ENCODE peak calls at places on chromosomes 5 and 9, in four cellular contexts. H is naive thymus-derived CD4-positive, alpha-beta T cell; M is PC-3; Q is body of pancreas. Y is an unnamed sample. For H3K27me3 and H3K4me1, the result is how much of the 10 kb centered on the place peaks cover.

GRCh38 chr9:81686614-81687520 is 2.5 kb downstream of the TLE1 start:
- DNase-seq in H (peak), M (peak), Q (peak), Y (no peak)

GRCh38 chr5:72067682-72068470 is 39.4 kb upstream of the MAP1B start:
- DNase-seq in H (no peak), M (peak), Q (no peak), Y (no peak)

GRCh38 chr9:134165357-134166315 is 1.3 kb upstream of the RNU6ATAC start:
- DNase-seq in H (peak), M (no peak), Q (peak), Y (peak)

GRCh38 chr5:77632526-77633268 is 5.8 kb downstream of the OTP start:
- DNase-seq in H (no peak), M (no peak), Q (no peak), Y (no peak)

GRCh38 chr9:121638399-121638798 is 13.0 kb upstream of the DAB2IP start:
- DNase-seq in H (no peak), M (no peak), Q (no peak), Y (no peak)

GRCh38 chr5:73565969-73566547 is 515 bp downstream of the UTP15 start:
- DNase-seq in H (no peak), M (no peak), Q (no peak), Y (no peak)

GRCh38 chr9:70285981-70286616 is 27.3 kb downstream of the SMC5 start:
- DNase-seq in H (no peak), M (no peak), Q (no peak), Y (no peak)

GRCh38 chr9:70488793-70489105 is 74.3 kb upstream of the KLF9 start:
- DNase-seq in H (no peak), M (no peak), Q (no peak), Y (no peak)

GRCh38 chr9:1708215-1708614 is 306.9 kb upstream of the SMARCA2 start:
- DNase-seq in H (no peak), M (no peak), Q (no peak), Y (no peak)

GRCh38 chr5:132272341-132273210 is 15.1 kb downstream of the PDLIM4 start:
- DNase-seq in H (peak), M (peak), Q (peak), Y (peak)

GRCh38 chr9:93223241-93224180 is 39.6 kb downstream of the WNK2 start:
- DNase-seq in H (no peak), M (peak), Q (peak), Y (no peak)

GRCh38 chr5:147168578-147169327 is 66.1 kb upstream of the STK32A start:
- DNase-seq in H (no peak), M (no peak), Q (no peak), Y (no peak)

GRCh38 chr5:88826959-88827585 is 55.9 kb downstream of the MEF2C start:
- DNase-seq in H (no peak), M (peak), Q (no peak), Y (no peak)

GRCh38 chr5:147504535-147504934 is 5.3 kb downstream of the DPYSL3 start:
- DNase-seq in H (no peak), M (no peak), Q (no peak), Y (no peak)

GRCh38 chr5:594241-594860 is 17.8 kb upstream of the CEP72 start:
- DNase-seq in H (no peak), M (no peak), Q (no peak), Y (no peak)
- H3K27me3 ChIP-seq in H (under half), M (half or more), Q (under half), Y (under half)

DNA sequence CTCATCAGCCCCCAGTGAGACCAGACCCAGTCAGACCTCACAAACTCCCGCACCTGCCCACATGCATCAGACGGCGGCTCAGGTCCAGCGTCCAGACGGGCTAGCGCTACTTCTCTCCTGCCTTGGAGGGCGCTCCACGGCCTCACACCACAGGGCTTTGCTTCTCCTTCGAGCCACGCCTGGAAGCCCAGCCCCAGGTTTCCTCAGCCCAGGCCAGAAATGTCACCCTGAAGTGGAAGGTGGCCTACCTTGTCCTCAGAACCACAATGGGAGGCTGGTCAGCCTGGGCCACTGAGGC is 2.8 kb downstream of the NACC2 start:
- DNase-seq in H (no peak), M (no peak), Q (no peak), Y (peak)
- H3K4me1 ChIP-seq in H (under half), M (under half), Q (half or more), Y (under half)

GRCh38 chr9:98598861-98599260 is 109.9 kb downstream of the GABBR2 start:
- DNase-seq in H (no peak), M (no peak), Q (no peak), Y (no peak)

GRCh38 chr9:98596486-98596885 is 112.2 kb downstream of the GABBR2 start:
- DNase-seq in H (no peak), M (no peak), Q (no peak), Y (no peak)

GRCh38 chr9:98600631-98601030 is 108.1 kb downstream of the GABBR2 start:
- DNase-seq in H (no peak), M (no peak), Q (no peak), Y (no peak)

GRCh38 chr9:98597372-98597771 is 111.4 kb downstream of the GABBR2 start:
- DNase-seq in H (no peak), M (no peak), Q (no peak), Y (no peak)

GRCh38 chr9:98599566-98599965 is 109.2 kb downstream of the GABBR2 start:
- DNase-seq in H (no peak), M (no peak), Q (no peak), Y (no peak)
- H3K27me3 ChIP-seq in H (under half), M (under half), Q (under half), Y (under half)

GRCh38 chr5:141680751-141681201 is 1.3 kb downstream of the ARAP3 start:
- DNase-seq in H (no peak), M (peak), Q (no peak), Y (no peak)
- H3K4me1 ChIP-seq in H (under half), M (under half), Q (under half), Y (under half)

DNA sequence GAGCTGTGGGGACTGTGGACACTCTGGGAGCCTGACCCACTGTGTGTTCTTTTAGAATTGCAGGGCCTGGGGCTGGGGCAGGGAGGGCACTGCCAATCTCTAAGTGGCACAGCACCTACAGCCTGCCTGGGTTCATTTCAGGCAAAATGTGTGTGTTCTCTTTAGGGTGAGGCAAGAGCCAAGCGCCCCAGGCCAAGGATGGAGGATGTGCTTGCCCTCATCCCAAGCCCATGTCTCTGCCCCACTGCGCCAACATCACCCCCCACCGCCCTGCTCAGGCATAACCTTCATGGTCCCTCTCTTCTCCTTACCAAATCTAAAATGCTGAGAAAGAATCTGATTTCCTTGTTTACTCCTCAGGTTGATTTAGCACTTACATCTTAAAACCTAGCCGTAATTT is 304.4 kb downstream of the RAB3C start:
- DNase-seq in H (no peak), M (no peak), Q (no peak), Y (no peak)
- H3K27me3 ChIP-seq in H (under half), M (under half), Q (under half), Y (under half)

GRCh38 chr5:136132557-136133415 is at the start of gene SMAD5:
- DNase-seq in H (peak), M (peak), Q (peak), Y (peak)

GRCh38 chr5:136137497-136138220 is 5.0 kb downstream of the SMAD5 start:
- DNase-seq in H (no peak), M (no peak), Q (no peak), Y (no peak)

GRCh38 chr5:136133416-136134383 is 1.1 kb downstream of the SMAD5 start:
- DNase-seq in H (no peak), M (peak), Q (peak), Y (peak)

GRCh38 chr5:136134653-136135052 is 2.0 kb downstream of the SMAD5 start:
- DNase-seq in H (no peak), M (no peak), Q (no peak), Y (no peak)

DNA sequence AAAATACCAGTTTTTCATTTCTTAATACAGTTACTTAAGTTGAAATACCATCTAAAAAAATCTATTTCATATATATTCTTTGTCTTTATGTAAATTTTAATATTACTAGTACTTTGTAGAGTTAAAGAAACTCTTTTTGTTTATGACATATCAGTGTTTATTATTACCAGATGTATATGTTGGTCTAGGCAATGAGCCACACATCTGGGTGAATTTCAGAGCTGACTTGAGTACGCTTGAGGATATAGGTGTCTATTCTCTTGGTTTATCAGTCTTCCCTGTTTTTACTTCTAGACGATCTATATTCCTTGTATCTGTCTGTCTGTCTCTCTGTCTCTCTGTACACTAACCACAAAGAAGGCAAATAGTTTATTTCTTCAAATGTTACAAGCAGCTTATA is 2.9 kb downstream of the SMAD5 start:
- DNase-seq in H (no peak), M (no peak), Q (no peak), Y (no peak)
- H3K4me1 ChIP-seq in H (under half), M (under half), Q (half or more), Y (under half)

GRCh38 chr9:130940693-130941576 is 1.9 kb upstream of the FIBCD1 start:
- DNase-seq in H (peak), M (peak), Q (peak), Y (peak)
- H3K27me3 ChIP-seq in H (under half), M (under half), Q (under half), Y (under half)